ENCODE peak calls at places on chromosome 15, in nine cellular contexts. L is left cardiac atrium; E is NCI-H2029; R is A172; U is type B pancreatic cell; F is GM12891; O is T-helper 17 cell; I is activated CD8-positive, alpha-beta memory T cell treated with anti-CD3 and anti-CD28 coated beads, Interleukin-2, amount 10 ng/mL, durations not matched to agents 7 days and 5 days; V is HS-5. H is an unnamed sample.
A peak's percentile ranks its signal among the peaks of the same experiment; 100 is the strongest.

GRCh38 chr15:51793521-51793920 is 35.9 kb upstream of the TMOD3 start:
- DNase-seq in L (peak; percentile 79), E (no peak), R (no peak), U (no peak), F (no peak), O (no peak), I (no peak), V (no peak), H (peak; percentile 56)

GRCh38 chr15:39720721-39721611 is 61.7 kb downstream of the FSIP1 start:
- DNase-seq in L (no peak), E (no peak), R (peak; percentile 77), U (no peak), F (no peak), O (no peak), I (no peak), V (peak; percentile 85), H (no peak)

GRCh38 chr15:89195836-89196235 is 25.5 kb downstream of the RLBP1 start:
- DNase-seq in L (no peak), E (no peak), R (no peak), U (no peak), F (no peak), O (no peak), I (no peak), V (no peak), H (no peak)

GRCh38 chr15:40029979-40030893 is 8.7 kb downstream of the SRP14 start:
- DNase-seq in L (no peak), E (no peak), R (no peak), U (no peak), F (no peak), O (no peak), I (no peak), V (no peak), H (no peak)

GRCh38 chr15:62895139-62895866 is 147.2 kb upstream of the TPM1 start:
- DNase-seq in L (no peak), E (no peak), R (peak; percentile 76), U (no peak), F (no peak), O (no peak), I (peak; percentile 27), V (no peak), H (no peak)

GRCh38 chr15:47587938-47588817 is 129.1 kb upstream of the SEMA6D start:
- DNase-seq in L (no peak), E (no peak), R (no peak), U (no peak), F (no peak), O (no peak), I (no peak), V (no peak), H (no peak)

GRCh38 chr15:95760508-95760907 is 570.0 kb upstream of the NR2F2 start:
- DNase-seq in L (peak; percentile 31), E (no peak), R (peak; percentile 36), U (no peak), F (no peak), O (no peak), I (no peak), V (no peak), H (peak; percentile 23)

GRCh38 chr15:62787401-62787800 is 255.1 kb upstream of the TPM1 start:
- DNase-seq in L (no peak), E (no peak), R (no peak), U (no peak), F (no peak), O (no peak), I (no peak), V (no peak), H (no peak)

GRCh38 chr15:92808611-92809063 is 91.5 kb upstream of the CHD2 start:
- DNase-seq in L (peak; percentile 62), E (no peak), R (peak; percentile 52), U (no peak), F (no peak), O (no peak), I (no peak), V (no peak), H (no peak)

GRCh38 chr15:75389791-75390382 is 21.5 kb upstream of the MAN2C1 start:
- DNase-seq in L (no peak), E (no peak), R (no peak), U (no peak), F (no peak), O (no peak), I (no peak), V (no peak), H (no peak)

GRCh38 chr15:35784745-35785144 is 238.8 kb upstream of the DPH6 start:
- DNase-seq in L (no peak), E (no peak), R (no peak), U (no peak), F (no peak), O (no peak), I (no peak), V (no peak), H (no peak)

GRCh38 chr15:59014068-59014467 is 26.6 kb downstream of the RNF111 start:
- DNase-seq in L (no peak), E (no peak), R (no peak), U (no peak), F (no peak), O (no peak), I (no peak), V (no peak), H (no peak)

GRCh38 chr15:100858294-100858693 is 21.3 kb upstream of the ALDH1A3 start:
- DNase-seq in L (no peak), E (no peak), R (no peak), U (no peak), F (no peak), O (no peak), I (no peak), V (no peak), H (no peak)

GRCh38 chr15:79682851-79683288 is 213.9 kb downstream of the MTHFS start:
- DNase-seq in L (no peak), E (no peak), R (no peak), U (no peak), F (no peak), O (no peak), I (no peak), V (peak; percentile 72), H (no peak)

GRCh38 chr15:84817461-84818081 is 415 bp downstream of the ALPK3 start:
- DNase-seq in L (peak; percentile 40), E (no peak), R (no peak), U (no peak), F (no peak), O (no peak), I (no peak), V (no peak), H (peak; percentile 51)

GRCh38 chr15:101181349-101181748 is 70.5 kb downstream of the CHSY1 start:
- DNase-seq in L (no peak), E (no peak), R (no peak), U (no peak), F (no peak), O (no peak), I (no peak), V (no peak), H (no peak)